ENCODE peak calls at places on chromosomes 2 and 18, in six cellular contexts. P is stimulated activated naive CD4-positive, alpha-beta T cell; R is activated T-cell treated with anti-CD3 and anti-CD28 coated beads for 1 hour; V is endothelial cell; F is AG08395; H is DMS153. A is an unnamed sample.
A peak's percentile ranks its signal among the peaks of the same experiment; 100 is the strongest.

GRCh38 chr2:220966636-220967035 is 605.5 kb downstream of the EPHA4 start:
- DNase-seq in P (no peak), R (no peak), V (no peak), F (peak; percentile 54), H (no peak), A (peak; percentile 8)

GRCh38 chr18:6370886-6371635 is 43.6 kb downstream of the L3MBTL4 start:
- DNase-seq in P (no peak), R (no peak), V (no peak), F (no peak), H (peak; percentile 62), A (no peak)

GRCh38 chr18:48031011-48031480 is 100.6 kb upstream of the SMAD2 start:
- DNase-seq in P (no peak), R (no peak), V (peak; percentile 59), F (peak; percentile 72), H (peak; percentile 69), A (peak; percentile 57)

GRCh38 chr2:237527241-237527640 is 39.1 kb upstream of the PRLH start:
- DNase-seq in P (no peak), R (no peak), V (no peak), F (no peak), H (no peak), A (no peak)

GRCh38 chr2:159094173-159094737 is 125.8 kb downstream of the TANC1 start:
- DNase-seq in P (no peak), R (no peak), V (no peak), F (peak; percentile 83), H (no peak), A (peak; percentile 99)

GRCh38 chr2:9285921-9286320 is 79.3 kb downstream of the ASAP2 start:
- DNase-seq in P (no peak), R (no peak), V (no peak), F (no peak), H (no peak), A (no peak)

GRCh38 chr2:74373189-74373588 is 6.9 kb downstream of the DCTN1 start:
- DNase-seq in P (no peak), R (no peak), V (no peak), F (peak; percentile 28), H (peak; percentile 58), A (peak; percentile 19)

GRCh38 chr2:102437122-102437521 is 14.2 kb downstream of the IL18RAP start:
- DNase-seq in P (no peak), R (no peak), V (no peak), F (no peak), H (no peak), A (no peak)

GRCh38 chr18:22171263-22171838 is 2.0 kb downstream of the GATA6 start:
- DNase-seq in P (no peak), R (no peak), V (no peak), F (no peak), H (no peak), A (no peak)

GRCh38 chr2:232142049-232142448 is 180.5 kb downstream of the DIS3L2 start:
- DNase-seq in P (peak; percentile 27), R (no peak), V (peak; percentile 40), F (peak; percentile 53), H (no peak), A (peak; percentile 53)

GRCh38 chr2:120978359-120979050 is 242.8 kb downstream of the GLI2 start:
- DNase-seq in P (no peak), R (no peak), V (no peak), F (no peak), H (no peak), A (peak; percentile 16)

GRCh38 chr2:200089040-200089755 is 133.8 kb downstream of the MAIP1 start:
- DNase-seq in P (no peak), R (no peak), V (no peak), F (peak; percentile 16), H (no peak), A (no peak)

GRCh38 chr2:46530571-46530970 is 51.2 kb downstream of the TMEM247 start:
- DNase-seq in P (no peak), R (no peak), V (no peak), F (no peak), H (no peak), A (no peak)

GRCh38 chr2:42446503-42447271 is 47.1 kb downstream of the KCNG3 start:
- DNase-seq in P (no peak), R (no peak), V (no peak), F (no peak), H (no peak), A (no peak)

GRCh38 chr2:119517433-119517832 is 6.8 kb downstream of the SCTR start:
- DNase-seq in P (peak; percentile 3), R (peak; percentile 6), V (peak; percentile 71), F (peak; percentile 71), H (no peak), A (peak; percentile 40)

GRCh38 chr2:34627003-34627402 is 1027.9 kb upstream of the FAM98A start:
- DNase-seq in P (no peak), R (no peak), V (no peak), F (no peak), H (no peak), A (no peak)

GRCh38 chr2:120702061-120702460 is 33.6 kb upstream of the GLI2 start:
- DNase-seq in P (no peak), R (no peak), V (no peak), F (peak; percentile 21), H (no peak), A (no peak)

GRCh38 chr2:115558725-115559124 is 1116.3 kb downstream of the DPP10 start:
- DNase-seq in P (no peak), R (no peak), V (no peak), F (no peak), H (no peak), A (no peak)

GRCh38 chr18:49031511-49032188 is 80.9 kb upstream of the SMAD7 start:
- DNase-seq in P (peak; percentile 55), R (no peak), V (no peak), F (no peak), H (no peak), A (no peak)

GRCh38 chr2:101124684-101125366 is 26.4 kb downstream of the TBC1D8 start:
- DNase-seq in P (no peak), R (no peak), V (no peak), F (peak; percentile 92), H (no peak), A (peak; percentile 93)

GRCh38 chr2:186641807-186642321 is 52.0 kb upstream of the FAM171B start:
- DNase-seq in P (peak; percentile 51), R (no peak), V (peak; percentile 46), F (peak; percentile 63), H (peak; percentile 4), A (peak; percentile 74)

GRCh38 chr2:84231474-84231873 is 227.6 kb downstream of the SUCLG1 start:
- DNase-seq in P (no peak), R (no peak), V (no peak), F (no peak), H (no peak), A (no peak)

GRCh38 chr2:147006724-147007123 is 838.1 kb upstream of the ACVR2A start:
- DNase-seq in P (no peak), R (no peak), V (no peak), F (no peak), H (no peak), A (peak; percentile 24)

GRCh38 chr18:13221821-13222220 is 3.3 kb downstream of the LDLRAD4 start:
- DNase-seq in P (no peak), R (no peak), V (no peak), F (no peak), H (no peak), A (peak; percentile 42)

GRCh38 chr2:171991027-171991426 is 8.7 kb upstream of the METAP1D start:
- DNase-seq in P (no peak), R (no peak), V (no peak), F (no peak), H (no peak), A (no peak)

GRCh38 chr2:23618696-23619530 is 233.9 kb downstream of the KLHL29 start:
- DNase-seq in P (no peak), R (no peak), V (no peak), F (peak; percentile 10), H (no peak), A (no peak)

GRCh38 chr2:43777306-43777926 is 3.6 kb downstream of the DYNC2LI1 start:
- DNase-seq in P (no peak), R (no peak), V (no peak), F (no peak), H (no peak), A (no peak)

GRCh38 chr2:168928113-168928823 is 27.2 kb downstream of the G6PC2 start:
- DNase-seq in P (no peak), R (no peak), V (no peak), F (no peak), H (no peak), A (no peak)

GRCh38 chr2:118837067-118837466 is 10.4 kb downstream of the EN1 start:
- DNase-seq in P (no peak), R (no peak), V (no peak), F (no peak), H (no peak), A (no peak)

GRCh38 chr2:64359176-64359891 is 94.6 kb upstream of the LGALSL start:
- DNase-seq in P (no peak), R (no peak), V (no peak), F (no peak), H (no peak), A (no peak)

GRCh38 chr2:218400167-218400929 is 680 bp downstream of the CTDSP1 start:
- DNase-seq in P (peak; percentile 63), R (no peak), V (peak; percentile 39), F (no peak), H (no peak), A (peak; percentile 27)

A was measured in fibroblast of villous mesenchyme.